ENCODE peak calls at places on chromosomes 4 and X, in five cellular contexts. P, F, J, L and W are unnamed samples.

GRCh38 chr4:103032575-103032974 is 13.1 kb upstream of the SLC9B1 start:
- DNase-seq in L (no peak), J (no peak), P (no peak), F (no peak), W (no peak)

GRCh38 chrX:41481264-41482109 is 34.3 kb downstream of the NYX start:
- DNase-seq in P (no peak), J (no peak), L (no peak), F (peak), W (no peak)

GRCh38 chr4:28117067-28117756 is 1256.6 kb downstream of the STIM2 start:
- DNase-seq in L (no peak), P (no peak), F (no peak), J (no peak), W (no peak)

GRCh38 chr4:123609829-123610228 is 213.2 kb downstream of the SPRY1 start:
- DNase-seq in L (no peak), J (no peak), F (no peak), P (no peak), W (no peak)

GRCh38 chr4:38676986-38677385 is 13.0 kb downstream of the KLF3 start:
- DNase-seq in L (no peak), P (no peak), F (no peak), J (no peak), W (no peak)

GRCh38 chr4:26087108-26087507 is 173.1 kb downstream of the SMIM20 start:
- DNase-seq in J (no peak), P (no peak), L (no peak), F (no peak), W (no peak)

GRCh38 chr4:5749568-5749967 is 38.6 kb downstream of the EVC start:
- DNase-seq in P (no peak), J (no peak), L (no peak), F (no peak), W (no peak)

GRCh38 chr4:71992571-71992970 is 39.2 kb upstream of the NPFFR2 start:
- DNase-seq in L (no peak), P (no peak), J (no peak), F (no peak), W (no peak)

GRCh38 chr4:27087306-27088045 is 226.8 kb downstream of the STIM2 start:
- DNase-seq in F (no peak), P (no peak), J (no peak), L (no peak), W (no peak)

GRCh38 chrX:112424166-112424565 is 255.6 kb downstream of the LHFPL1 start:
- DNase-seq in J (no peak), L (no peak), F (no peak), P (no peak), W (no peak)

GRCh38 chr4:36273276-36273675 is 8.1 kb upstream of the DTHD1 start:
- DNase-seq in J (no peak), F (no peak), L (no peak), P (no peak), W (no peak)

GRCh38 chr4:55409468-55410171 is 13.9 kb downstream of the TMEM165 start:
- DNase-seq in J (peak), P (peak), L (no peak), F (no peak), W (no peak)

GRCh38 chr4:144295286-144295995 is 154.9 kb upstream of the GYPA start:
- DNase-seq in L (no peak), J (no peak), P (no peak), F (no peak), W (no peak)

GRCh38 chr4:183356931-183357675 is 34.9 kb upstream of the CLDN24 start:
- DNase-seq in L (no peak), J (no peak), F (no peak), P (no peak), W (no peak)

GRCh38 chr4:57614533-57614932 is 504.3 kb upstream of the IGFBP7 start:
- DNase-seq in L (no peak), F (no peak), J (no peak), P (no peak), W (no peak)

GRCh38 chr4:111283066-111283677 is 660.3 kb upstream of the PITX2 start:
- DNase-seq in J (peak), L (no peak), F (peak), P (no peak), W (peak)

GRCh38 chrX:63250253-63250868 is 100.8 kb downstream of the SPIN4 start:
- DNase-seq in J (peak), L (no peak), F (peak), P (peak), W (no peak)

GRCh38 chr4:56506110-56506705 is 617 bp downstream of the ARL9 start:
- DNase-seq in L (no peak), P (no peak), J (no peak), F (no peak), W (no peak)

GRCh38 chr4:94491322-94491721 is 39.6 kb downstream of the PDLIM5 start:
- DNase-seq in J (no peak), L (no peak), P (no peak), F (no peak), W (no peak)

GRCh38 chrX:7228226-7228625 is 80.3 kb upstream of the PUDP start:
- DNase-seq in F (no peak), J (no peak), L (no peak), P (no peak), W (no peak)

GRCh38 chr4:122469457-122469856 is 12.9 kb upstream of the IL2 start:
- DNase-seq in P (no peak), J (no peak), L (no peak), F (no peak), W (no peak)

GRCh38 chr4:122065915-122066314 is 86.2 kb upstream of the BLTP1 start:
- DNase-seq in L (no peak), J (no peak), P (no peak), F (no peak), W (no peak)

GRCh38 chrX:129925305-129926092 is 19.5 kb downstream of the UTP14A start:
- DNase-seq in F (peak), J (peak), L (no peak), P (no peak), W (peak)

GRCh38 chrX:70289793-70290770 is at the start of the genes KIF4A and PDZD11:
- DNase-seq in F (peak), J (peak), L (peak), P (peak), W (peak)
- TF ChIP-seq POLR2A in F (peak), J (no peak), L (no peak), P (peak), W (peak)

GRCh38 chr4:113482325-113482724 is 279.2 kb downstream of the CAMK2D start:
- DNase-seq in J (no peak), F (no peak), P (no peak), L (no peak), W (no peak)

GRCh38 chr4:113476800-113477199 is 284.7 kb downstream of the CAMK2D start:
- DNase-seq in L (no peak), J (no peak), P (no peak), F (no peak), W (no peak)

GRCh38 chr4:113483131-113483530 is 278.4 kb downstream of the CAMK2D start:
- DNase-seq in J (no peak), L (no peak), P (no peak), F (no peak), W (no peak)

GRCh38 chr4:113478032-113478431 is 283.5 kb downstream of the CAMK2D start:
- DNase-seq in J (no peak), P (no peak), L (no peak), F (no peak), W (no peak)

DNA sequence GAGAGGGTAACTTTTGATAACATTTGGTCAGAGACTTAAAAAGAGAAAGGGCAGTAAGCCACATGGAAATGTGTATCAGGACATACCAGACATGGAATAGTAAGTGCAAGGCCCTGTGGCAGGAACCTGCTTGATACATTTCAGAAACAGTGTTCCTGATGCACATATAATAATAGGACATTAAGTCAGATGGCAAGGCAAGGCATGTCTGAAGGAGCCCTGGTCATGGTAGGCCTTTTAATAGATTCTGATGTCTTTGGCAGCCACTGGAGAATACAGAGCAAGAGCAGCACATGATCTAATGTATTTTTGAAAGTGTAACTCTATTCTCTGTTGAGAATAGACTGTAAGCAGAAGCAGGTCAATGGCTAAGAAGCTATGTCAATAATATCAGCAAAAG is 279.7 kb downstream of the CAMK2D start:
- DNase-seq in J (no peak), L (no peak), P (no peak), F (no peak), W (no peak)
- H3K27ac ChIP-seq in J (peak), L (no peak), P (no peak), F (no peak), W (no peak)

DNA sequence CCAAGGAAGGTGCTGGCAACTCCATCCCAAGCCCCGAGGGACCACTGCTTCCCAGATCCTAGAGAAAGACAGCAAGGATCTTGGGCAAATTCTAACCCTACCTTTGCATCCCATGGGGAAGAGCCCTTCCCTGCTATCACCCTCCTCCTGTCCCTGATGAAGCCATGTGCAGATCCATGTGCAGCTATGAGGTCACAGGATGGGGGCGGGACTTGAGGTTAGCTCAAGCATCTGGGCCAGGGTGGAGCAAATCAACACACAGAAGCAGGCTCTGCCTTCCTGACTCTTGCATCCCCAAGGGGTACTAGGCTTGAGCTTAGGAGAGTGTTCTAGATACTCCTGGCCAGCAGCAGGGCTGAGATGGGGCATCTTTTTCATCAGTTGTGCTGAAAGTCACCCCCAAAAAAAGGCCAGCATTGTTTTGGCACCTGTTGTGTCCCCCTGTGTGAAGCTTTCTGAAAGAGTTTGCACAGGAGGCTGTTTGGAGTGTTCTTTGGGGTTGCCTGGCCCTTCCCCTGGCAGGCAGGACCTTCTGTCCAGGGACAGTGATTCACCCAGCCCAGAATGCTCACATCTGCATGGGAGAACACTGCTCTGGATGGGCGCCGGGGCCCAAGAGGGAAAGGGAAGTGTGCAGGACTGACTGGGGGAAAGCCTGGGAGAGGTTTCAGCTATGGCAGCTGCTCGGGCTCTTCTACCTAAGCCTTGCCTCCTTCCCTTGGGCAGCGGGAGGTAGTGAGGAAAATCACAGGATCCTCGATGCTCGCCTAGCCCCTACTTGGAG is 50.8 kb downstream of the PRPS1 start:
- DNase-seq in L (peak), P (no peak), F (no peak), J (peak), W (no peak)
- TF ChIP-seq POLR2A in L (no peak), P (no peak), F (no peak), J (no peak), W (no peak)

DNA sequence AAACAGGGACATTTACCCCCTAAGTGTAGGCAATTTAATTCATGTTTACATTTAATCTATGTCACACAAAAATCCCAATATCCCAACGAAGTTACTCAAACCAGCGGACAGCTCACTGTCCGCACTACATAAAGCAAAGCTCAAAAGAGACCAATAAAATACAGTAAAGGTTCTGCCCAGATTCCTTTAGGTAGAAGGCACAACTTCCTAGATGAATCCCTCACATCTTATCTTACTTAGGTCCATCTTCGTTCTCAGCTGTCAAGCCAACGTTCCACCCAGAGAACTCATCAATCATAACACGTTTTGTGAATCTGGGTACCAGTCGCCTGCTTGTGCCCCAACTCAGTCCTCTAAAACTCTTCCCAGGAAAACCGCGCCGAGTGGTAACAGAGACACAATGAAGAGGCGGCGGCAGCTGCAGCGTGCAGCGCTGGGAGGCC is 1.7 kb downstream of the HNRNPDL start:
- DNase-seq in P (no peak), L (no peak), J (no peak), F (no peak), W (no peak)
- H3K27ac ChIP-seq in P (peak), L (peak), J (peak), F (peak), W (peak)

GRCh38 chr4:88456757-88457306 is at the start of gene HERC5:
- DNase-seq in P (peak), L (peak), F (peak), J (peak), W (peak)
- TF ChIP-seq POLR2A in P (peak), L (no peak), F (no peak), J (no peak), W (peak)

GRCh38 chr4:135429528-135429927 is 1227.9 kb upstream of the PABPC4L start:
- DNase-seq in F (no peak), J (no peak), L (no peak), P (no peak), W (no peak)
- H3K27ac ChIP-seq in F (no peak), J (no peak), L (no peak), P (no peak), W (no peak)

DNA sequence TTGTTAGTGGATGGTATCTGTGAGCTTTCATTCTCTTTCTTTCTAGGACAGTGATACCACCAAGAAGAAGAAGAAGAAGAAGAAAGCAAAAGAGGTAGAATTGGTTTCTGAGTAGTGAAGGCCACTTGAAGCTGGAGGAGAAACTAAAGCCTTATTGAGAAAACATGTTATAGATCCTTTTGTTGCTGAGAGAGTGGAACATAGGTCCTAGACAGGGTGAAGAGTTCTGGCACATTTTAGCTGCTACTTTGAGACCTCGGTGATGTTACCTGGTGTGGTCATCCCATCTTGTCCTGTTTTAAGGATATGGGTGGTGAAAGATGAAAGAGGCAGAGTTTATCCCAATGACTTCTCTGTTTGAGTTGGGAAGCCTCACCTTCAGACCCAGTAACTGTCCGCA is 14.1 kb downstream of the DKC1 start:
- DNase-seq in L (no peak), P (no peak), F (no peak), J (no peak), W (no peak)
- TF ChIP-seq POLR2A in L (no peak), P (no peak), F (no peak), J (no peak), W (no peak)

GRCh38 chr4:82918091-82918490 is 17.6 kb downstream of the THAP9 start:
- DNase-seq in L (no peak), J (no peak), F (no peak), P (no peak), W (no peak)
- H3K27ac ChIP-seq in L (no peak), J (no peak), F (no peak), P (no peak), W (no peak)

GRCh38 chr4:118883861-118884260 is 4.8 kb upstream of the SYNPO2 start:
- DNase-seq in J (no peak), P (no peak), F (no peak), L (no peak), W (no peak)
- TF ChIP-seq POLR2A in J (no peak), P (no peak), F (no peak), L (no peak), W (no peak)